ENCODE peak calls at places on chromosomes 5 and 9, in four cellular contexts. L is foreskin fibroblast, F is heart left ventricle, I is GM12865. U is an unnamed sample.

GRCh38 chr5:138569759-138570158 is 5.4 kb downstream of the HSPA9 start:
- DNase-seq in F (no peak), I (no peak), L (peak), U (no peak)

GRCh38 chr5:68225188-68225910 is 9.8 kb downstream of the PIK3R1 start:
- DNase-seq in I (no peak), L (peak), F (peak), U (no peak)

GRCh38 chr9:126985870-126986498 is 71.4 kb downstream of the RALGPS1 start:
- DNase-seq in I (peak), L (peak), F (peak), U (peak)

GRCh38 chr9:35350212-35350611 is 139.7 kb upstream of the RUSC2 start:
- DNase-seq in I (no peak), L (no peak), F (no peak), U (no peak)

GRCh38 chr9:132990781-132991180 is 12.3 kb downstream of the GFI1B start:
- DNase-seq in F (no peak), I (no peak), L (no peak), U (no peak)

GRCh38 chr9:98775831-98776441 is 20.4 kb downstream of the ANKS6 start:
- DNase-seq in I (peak), F (no peak), L (peak), U (peak)

GRCh38 chr5:133109655-133110483 is 58.1 kb downstream of the HSPA4 start:
- DNase-seq in I (no peak), L (peak), F (no peak), U (no peak)

GRCh38 chr5:62386824-62387223 is 16.9 kb downstream of the DIMT1 start:
- DNase-seq in L (no peak), F (no peak), I (no peak), U (no peak)

GRCh38 chr9:129081388-129081889 is 528 bp downstream of the DOLPP1 start:
- DNase-seq in I (no peak), L (peak), F (no peak), U (no peak)

GRCh38 chr5:59116231-59116900 is 533.5 kb downstream of the RAB3C start:
- DNase-seq in I (no peak), L (peak), F (no peak), U (no peak)

GRCh38 chr9:86034863-86035734 is 64.3 kb downstream of the GOLM1 start:
- DNase-seq in I (peak), F (no peak), L (peak), U (no peak)

GRCh38 chr9:132422574-132422973 is 12.6 kb downstream of the CFAP77 start:
- DNase-seq in F (no peak), L (no peak), I (no peak), U (no peak)

GRCh38 chr9:99181621-99182020 is 40.1 kb downstream of the ALG2 start:
- DNase-seq in F (no peak), I (peak), L (no peak), U (peak)

GRCh38 chr9:84893360-84894128 is 224.0 kb downstream of the NTRK2 start:
- DNase-seq in F (no peak), L (no peak), I (no peak), U (no peak)

GRCh38 chr9:27453860-27454553 is 70.1 kb upstream of the IFNK start:
- DNase-seq in F (no peak), I (no peak), L (no peak), U (no peak)

GRCh38 chr5:116313366-116313765 is 228.5 kb downstream of the COMMD10 start:
- DNase-seq in F (no peak), L (no peak), I (no peak), U (no peak)
- H3K4me3 ChIP-seq in F (peak), L (no peak), I (no peak), U (no peak)

GRCh38 chr9:105066265-105066865 is 138.4 kb upstream of the ABCA1 start:
- DNase-seq in L (no peak), I (no peak), F (peak), U (no peak)

GRCh38 chr9:105067895-105068580 is 140.1 kb upstream of the ABCA1 start:
- DNase-seq in F (no peak), I (no peak), L (peak), U (no peak)

GRCh38 chr9:105064248-105065118 is 136.5 kb upstream of the ABCA1 start:
- DNase-seq in L (peak), I (peak), F (peak), U (peak)

GRCh38 chr9:105063665-105064247 is 135.8 kb upstream of the ABCA1 start:
- DNase-seq in L (peak), F (no peak), I (peak), U (no peak)

DNA sequence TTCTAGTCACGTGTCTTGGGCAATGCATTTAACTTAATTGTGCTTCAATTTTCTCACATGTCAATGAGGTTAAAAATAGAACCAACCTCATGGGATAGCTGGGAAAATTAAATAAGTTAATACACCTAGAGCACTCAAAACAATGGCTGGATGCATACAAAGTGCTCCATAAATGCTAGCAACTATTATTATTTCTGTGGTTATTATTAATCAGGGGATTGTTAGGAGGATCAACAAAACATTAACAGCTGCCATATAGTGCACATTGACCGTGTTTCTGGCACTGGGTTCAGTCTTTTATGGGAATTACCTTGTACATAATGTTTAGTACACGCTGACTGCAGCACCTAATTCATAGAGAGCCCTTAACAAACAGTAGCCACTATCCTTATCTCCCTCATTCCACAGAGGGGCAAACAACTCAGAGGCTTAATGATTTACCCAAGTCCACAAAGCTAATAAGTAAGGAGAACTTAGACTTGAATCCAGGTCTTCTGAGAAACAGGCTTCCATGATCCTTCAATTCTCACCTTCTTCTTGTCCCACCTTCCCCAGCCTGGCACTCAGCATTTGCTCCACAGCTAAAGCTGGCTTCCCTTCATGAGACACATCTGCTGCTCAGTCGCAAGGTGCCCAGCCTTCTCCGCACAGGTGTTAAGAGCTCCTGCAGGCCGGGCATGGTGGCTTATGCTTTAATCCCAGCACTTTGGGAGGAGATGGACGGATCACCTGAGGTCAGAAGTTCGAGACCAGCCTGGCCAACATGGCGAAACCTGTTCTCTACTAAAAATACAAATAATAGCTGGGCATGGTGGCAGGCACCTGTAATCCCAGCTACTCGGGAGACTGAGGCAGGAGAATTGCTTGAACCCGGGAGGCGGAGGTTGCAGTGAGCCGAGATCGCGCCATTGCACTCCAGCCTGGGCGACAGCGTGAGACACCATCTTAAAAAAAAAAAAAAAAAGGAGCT is 137.4 kb upstream of the ABCA1 start:
- DNase-seq in L (no peak), F (no peak), I (no peak), U (no peak)
- H3K4me3 ChIP-seq in L (no peak), F (no peak), I (no peak), U (no peak)

DNA sequence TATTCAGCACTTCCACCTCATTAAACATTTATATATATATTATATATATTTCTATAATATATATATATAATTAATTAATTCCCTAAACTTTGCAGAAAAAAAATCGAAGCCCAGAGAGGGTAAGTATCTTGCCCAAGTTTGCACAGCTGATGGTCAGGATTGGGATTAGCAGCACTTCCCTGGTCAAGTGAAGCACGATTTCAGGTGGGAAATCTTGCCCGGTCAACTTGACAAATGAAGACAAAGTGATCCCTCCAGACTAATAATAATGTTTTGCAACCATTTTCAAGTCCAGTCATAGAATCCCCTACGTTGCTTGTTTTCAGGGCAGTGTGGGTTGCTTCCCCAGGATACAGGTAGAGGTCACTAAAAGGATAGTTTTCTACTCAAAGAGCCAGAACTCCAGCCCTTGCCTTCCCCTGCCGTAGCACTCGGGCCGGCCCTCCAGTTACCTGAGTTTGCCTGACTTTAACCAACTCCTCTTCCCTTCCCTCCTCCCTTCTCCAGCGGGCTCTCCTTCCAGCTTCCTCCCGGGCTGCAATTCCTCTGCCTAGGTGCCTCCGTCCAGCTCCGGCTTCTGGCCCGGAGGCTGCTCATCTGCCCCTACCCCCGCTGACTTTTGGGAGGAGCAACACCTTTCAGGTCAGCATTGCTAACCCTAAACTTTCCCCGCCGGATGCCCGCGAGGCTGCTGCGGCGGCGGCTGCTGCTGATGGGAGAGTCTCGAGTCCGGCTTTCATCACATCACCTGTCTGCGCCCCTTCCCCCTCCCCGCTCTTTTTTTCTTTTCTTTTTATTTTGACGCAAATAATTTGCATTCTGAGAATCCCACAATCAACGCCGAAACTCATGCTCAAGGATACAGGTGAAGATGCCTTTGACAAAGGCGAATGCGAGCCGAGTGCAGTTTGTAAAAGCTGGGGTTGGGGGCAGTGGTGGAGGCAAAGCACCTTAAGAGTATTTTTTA is 928 bp downstream of the PRLR start:
- DNase-seq in I (peak), L (peak), F (no peak), U (peak)
- H3K4me3 ChIP-seq in I (peak), L (peak), F (peak), U (peak)

GRCh38 chr9:70043689-70044449 is at the start of gene MAMDC2:
- DNase-seq in I (no peak), F (peak), L (peak), U (no peak)
- H3K4me3 ChIP-seq in I (no peak), F (peak), L (peak), U (no peak)

DNA sequence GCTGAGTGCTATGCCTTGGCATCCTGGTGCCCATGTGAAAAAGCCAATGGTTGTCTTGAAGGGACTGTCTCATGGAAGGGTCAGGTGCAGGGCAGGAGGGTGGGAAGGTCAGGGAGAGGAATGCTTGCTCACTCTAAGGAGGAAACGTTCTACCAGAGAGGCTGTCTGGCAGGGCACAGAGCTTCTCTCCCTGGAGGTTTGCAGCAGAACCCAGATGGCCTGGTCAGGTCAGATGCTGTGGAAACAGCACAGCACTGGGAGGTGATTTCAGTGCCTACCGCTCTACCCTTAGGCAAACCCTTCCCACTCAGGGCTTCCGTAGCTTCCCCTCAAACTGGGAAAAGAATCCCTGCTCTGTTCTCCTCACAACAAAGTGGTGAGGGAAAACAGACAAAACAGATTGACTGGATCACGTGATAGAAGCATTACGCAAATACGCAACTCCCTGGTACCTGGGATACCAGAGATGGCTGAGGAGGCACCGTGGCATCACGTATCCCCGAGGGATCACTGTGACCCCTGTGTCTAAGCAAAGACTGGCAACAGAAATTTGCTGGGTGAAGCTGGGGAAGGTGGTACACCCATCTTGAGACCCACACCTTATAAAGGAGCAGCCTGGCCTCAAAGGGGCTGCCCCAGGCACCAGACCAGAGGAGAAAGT is 3.9 kb upstream of the MGAT1 start:
- DNase-seq in I (no peak), F (peak), L (peak), U (no peak)
- H3K4me3 ChIP-seq in I (peak), F (no peak), L (peak), U (peak)

GRCh38 chr5:69416180-69416579 is 1.3 kb downstream of the MARVELD2 start:
- DNase-seq in L (no peak), F (no peak), I (no peak), U (no peak)
- H3K4me3 ChIP-seq in L (no peak), F (no peak), I (no peak), U (no peak)

GRCh38 chr5:55923177-55923872 is 71.4 kb downstream of the IL6ST start:
- DNase-seq in L (no peak), F (peak), I (peak), U (no peak)
- H3K4me3 ChIP-seq in L (peak), F (peak), I (peak), U (peak)

U was measured in GM06990.